ENCODE peak calls at places on chromosomes 6 and 20, in seven cellular contexts. I is RPMI8226, K is mesothelial cell of epicardium, V is skeletal muscle cell, W is GM12865, T is left ventricle myocardium inferior, P is sciatic nerve. U is an unnamed sample.

GRCh38 chr20:61899971-61900370 is 165.7 kb downstream of the TAF4 start:
- DNase-seq in I (no peak), K (no peak), V (no peak), W (no peak), T (no peak), P (no peak), U (no peak)

GRCh38 chr6:78010130-78010529 is 357.3 kb downstream of the MEI4 start:
- DNase-seq in I (no peak), K (no peak), V (no peak), W (no peak), T (no peak), P (no peak), U (no peak)

GRCh38 chr20:13099676-13100075 is 90.9 kb downstream of the SPTLC3 start:
- DNase-seq in I (no peak), K (no peak), V (no peak), W (no peak), T (no peak), P (no peak), U (no peak)

GRCh38 chr6:152441892-152442291 is 195.3 kb downstream of the SYNE1 start:
- DNase-seq in I (no peak), K (no peak), V (no peak), W (no peak), T (no peak), P (no peak), U (no peak)

GRCh38 chr6:97674802-97675201 is 391.8 kb upstream of the MMS22L start:
- DNase-seq in I (no peak), K (no peak), V (no peak), W (no peak), T (no peak), P (no peak), U (no peak)

GRCh38 chr20:44626278-44626677 is 25.2 kb downstream of the ADA start:
- DNase-seq in I (no peak), K (no peak), V (no peak), W (no peak), T (no peak), P (no peak), U (no peak)

GRCh38 chr20:46583411-46584214 is 33.2 kb upstream of the OCSTAMP start:
- DNase-seq in I (no peak), K (no peak), V (no peak), W (no peak), T (no peak), P (no peak), U (peak; percentile 82)

GRCh38 chr6:36121752-36122494 is 8.4 kb upstream of the MAPK13 start:
- DNase-seq in I (no peak), K (no peak), V (no peak), W (no peak), T (no peak), P (no peak), U (no peak)

GRCh38 chr20:48945840-48946514 is 24.5 kb downstream of the ARFGEF2 start:
- DNase-seq in I (no peak), K (no peak), V (no peak), W (no peak), T (no peak), P (no peak), U (no peak)

GRCh38 chr6:129671442-129672344 is 38.3 kb downstream of the ARHGAP18 start:
- DNase-seq in I (no peak), K (no peak), V (no peak), W (peak; percentile 92), T (no peak), P (no peak), U (peak; percentile 53)

GRCh38 chr6:80872194-80872950 is 765.9 kb downstream of the BCKDHB start:
- DNase-seq in I (no peak), K (no peak), V (peak; percentile 26), W (no peak), T (peak; percentile 16), P (peak; percentile 78), U (peak; percentile 88)

GRCh38 chr20:10478205-10478604 is 43.1 kb downstream of the SLX4IP start:
- DNase-seq in I (no peak), K (no peak), V (no peak), W (peak; percentile 93), T (no peak), P (no peak), U (no peak)

GRCh38 chr6:10315034-10315433 is 99.8 kb downstream of the TFAP2A start:
- DNase-seq in I (no peak), K (no peak), V (no peak), W (no peak), T (no peak), P (no peak), U (no peak)

GRCh38 chr6:45791600-45792168 is 224.0 kb downstream of the CLIC5 start:
- DNase-seq in I (no peak), K (no peak), V (no peak), W (no peak), T (no peak), P (no peak), U (no peak)

GRCh38 chr6:131231886-131232285 is 96.6 kb downstream of the AKAP7 start:
- DNase-seq in I (no peak), K (no peak), V (no peak), W (no peak), T (no peak), P (no peak), U (peak; percentile 78)

GRCh38 chr6:7696061-7696460 is 29.8 kb upstream of the BMP6 start:
- DNase-seq in I (no peak), K (no peak), V (no peak), W (no peak), T (no peak), P (no peak), U (no peak)

U was measured in A673.